ENCODE peak calls at places on chromosomes 11 and 22, in six cellular contexts. P is H9, J is IMR-90, S is mesendoderm, T is mesenchymal stem cell, R is H1. D is an unnamed sample.

GRCh38 chr11:120326845-120327281 is 1.8 kb downstream of the TLCD5 start:
- DNase-seq in J (peak; percentile 51), P (no peak), T (peak; percentile 58), R (no peak), S (no peak), D (no peak)

GRCh38 chr11:30586251-30587144 is at the start of gene MPPED2:
- DNase-seq in R (no peak), J (no peak), T (no peak), P (peak; percentile 79), S (peak; percentile 85), D (peak; percentile 79)

GRCh38 chr11:64102005-64102738 is 63.7 kb downstream of the MACROD1 start:
- DNase-seq in R (no peak), S (no peak), P (no peak), T (no peak), J (no peak), D (no peak)

GRCh38 chr22:30667092-30667485 is 586 bp downstream of the DUSP18 start:
- DNase-seq in T (no peak), S (no peak), R (no peak), P (no peak), J (no peak), D (no peak)

GRCh38 chr11:61120865-61121831 is 18.9 kb downstream of the CD5 start:
- DNase-seq in S (peak; percentile 46), P (no peak), J (peak; percentile 34), R (no peak), T (peak; percentile 16), D (no peak)

GRCh38 chr11:57444362-57445074 is 15.8 kb upstream of the RTN4RL2 start:
- DNase-seq in P (no peak), J (no peak), T (no peak), S (no peak), R (no peak), D (no peak)

GRCh38 chr11:99739464-99740089 is 718.8 kb downstream of the CNTN5 start:
- DNase-seq in T (peak; percentile 51), J (peak; percentile 40), R (peak; percentile 7), S (peak; percentile 57), P (no peak), D (peak; percentile 56)

GRCh38 chr11:26696330-26696729 is 25.5 kb downstream of the SLC5A12 start:
- DNase-seq in J (no peak), R (no peak), T (no peak), S (no peak), P (no peak), D (no peak)

GRCh38 chr11:101126551-101127347 is 2.9 kb downstream of the PGR start:
- DNase-seq in R (peak; percentile 2), T (peak; percentile 35), J (no peak), P (peak; percentile 37), S (peak; percentile 35), D (peak; percentile 21)

GRCh38 chr11:101127348-101127698 is 2.3 kb downstream of the PGR start:
- DNase-seq in R (no peak), J (no peak), T (no peak), P (peak; percentile 50), S (peak; percentile 49), D (no peak)

GRCh38 chr11:101128571-101129202 is 926 bp downstream of the PGR start:
- DNase-seq in S (no peak), J (no peak), P (peak; percentile 43), T (peak; percentile 4), R (no peak), D (peak; percentile 3)

GRCh38 chr11:101129203-101129943 is at the start of gene PGR:
- DNase-seq in S (peak; percentile 42), P (peak; percentile 49), J (no peak), T (peak; percentile 4), R (no peak), D (peak; percentile 17)

GRCh38 chr11:101127699-101128570 is 1.7 kb downstream of the PGR start:
- DNase-seq in T (peak; percentile 9), S (peak; percentile 46), J (no peak), R (peak; percentile 10), P (peak; percentile 64), D (peak; percentile 36)
- H3K27ac ChIP-seq in T (no peak overlapping the region), S (no peak overlapping the region), J (no peak overlapping the region), R (no peak overlapping the region), P (no peak overlapping the region), D (no peak overlapping the region)

GRCh38 chr22:35045451-35045850 is 20.5 kb upstream of the ISX start:
- DNase-seq in P (no peak), R (no peak), S (no peak), J (no peak), T (no peak), D (no peak)
- H3K4me2 ChIP-seq in P (no peak overlapping the region), R (no peak overlapping the region), S (no peak overlapping the region), J (no peak overlapping the region), T (no peak overlapping the region), D (no peak overlapping the region)

DNA sequence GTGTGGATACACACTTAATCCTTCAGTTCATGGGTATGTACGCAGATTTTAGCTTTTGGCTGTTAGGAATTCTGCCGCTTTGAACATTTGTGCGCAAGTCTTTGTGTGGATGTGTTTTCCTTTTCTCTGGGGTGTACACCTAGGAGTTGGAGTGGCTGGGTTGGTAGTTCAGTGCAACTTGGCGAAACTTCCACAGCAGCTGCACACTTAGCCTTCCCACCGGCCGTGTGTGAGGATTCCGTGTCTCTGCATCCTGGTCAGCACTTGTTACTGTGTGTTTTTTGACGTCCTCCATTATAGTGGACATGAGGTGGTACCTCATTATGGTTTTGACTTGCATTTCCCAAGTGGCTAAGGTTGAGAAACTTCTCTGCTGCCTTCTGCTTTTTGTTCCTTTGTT is 72.2 kb upstream of the SLC25A18 start:
- DNase-seq in R (no peak), T (no peak), P (no peak), J (no peak), S (no peak), D (no peak)
- H2BK15ac ChIP-seq in R (no peak overlapping the region), T (no peak overlapping the region), P (no peak overlapping the region), J (no peak overlapping the region), S (no peak overlapping the region), D (no peak overlapping the region)

GRCh38 chr11:45541693-45542434 is 123.6 kb downstream of the CHST1 start:
- DNase-seq in R (no peak), P (no peak), S (no peak), J (no peak), T (no peak), D (no peak)
- H3K27ac ChIP-seq in R (no peak overlapping the region), P (no peak overlapping the region), S (no peak overlapping the region), J (no peak overlapping the region), T (no peak overlapping the region), D (no peak overlapping the region)

D was measured in neuronal stem cell.